ENCODE peak calls at places on chromosomes 7 and 10, in eight cellular contexts. Z is MM.1S, G is Panc1, Q is spleen, I is left lung, K is left ventricle myocardium inferior, A is upper lobe of right lung, T is thoracic aorta. P is an unnamed sample.

GRCh38 chr7:107381453-107381852 is 88.4 kb upstream of the GPR22 start:
- DNase-seq in Z (no peak), G (no peak), Q (no peak), I (no peak), K (no peak), A (no peak), T (no peak), P (no peak)

GRCh38 chr10:91891285-91892001 is 17.8 kb downstream of the FGFBP3 start:
- DNase-seq in Z (no peak), G (peak), Q (no peak), I (no peak), K (no peak), A (no peak), T (no peak), P (no peak)

GRCh38 chr7:143329471-143330170 is 13.7 kb downstream of the CLCN1 start:
- DNase-seq in Z (no peak), G (no peak), Q (no peak), I (no peak), K (no peak), A (no peak), T (no peak), P (no peak)

GRCh38 chr7:53609185-53609584 is 573.8 kb downstream of the POM121L12 start:
- DNase-seq in Z (no peak), G (no peak), Q (no peak), I (no peak), K (no peak), A (no peak), T (no peak), P (no peak)

GRCh38 chr7:47672966-47673365 is 91.1 kb upstream of the TNS3 start:
- DNase-seq in Z (no peak), G (no peak), Q (no peak), I (no peak), K (no peak), A (no peak), T (no peak), P (no peak)

GRCh38 chr10:99834410-99834809 is 52.0 kb downstream of the ABCC2 start:
- DNase-seq in Z (no peak), G (no peak), Q (no peak), I (no peak), K (no peak), A (no peak), T (no peak), P (no peak)

GRCh38 chr7:17236161-17236560 is 62.3 kb upstream of the AHR start:
- DNase-seq in Z (no peak), G (no peak), Q (no peak), I (no peak), K (no peak), A (no peak), T (no peak), P (no peak)

GRCh38 chr7:132350741-132351140 is 225.5 kb downstream of the PLXNA4 start:
- DNase-seq in Z (no peak), G (no peak), Q (no peak), I (no peak), K (no peak), A (no peak), T (no peak), P (no peak)

GRCh38 chr10:43229208-43230061 is 37.4 kb downstream of the RASGEF1A start:
- DNase-seq in Z (no peak), G (no peak), Q (peak), I (peak), K (peak), A (peak), T (no peak), P (peak)

GRCh38 chr7:99031496-99031895 is 112.4 kb downstream of the SMURF1 start:
- DNase-seq in Z (no peak), G (no peak), Q (no peak), I (no peak), K (no peak), A (no peak), T (no peak), P (no peak)

GRCh38 chr7:24978837-24979469 is 1.0 kb downstream of the OSBPL3 start:
- DNase-seq in Z (no peak), G (no peak), Q (peak), I (peak), K (no peak), A (peak), T (no peak), P (no peak)

GRCh38 chr7:80018941-80019808 is 115.5 kb upstream of the GNAI1 start:
- DNase-seq in Z (peak), G (peak), Q (no peak), I (no peak), K (no peak), A (no peak), T (no peak), P (no peak)

GRCh38 chr10:98332623-98333269 is 64.8 kb upstream of the LOXL4 start:
- DNase-seq in Z (no peak), G (no peak), Q (peak), I (no peak), K (no peak), A (no peak), T (no peak), P (no peak)

GRCh38 chr10:11018426-11018818 is 750 bp downstream of the CELF2 start:
- DNase-seq in Z (peak), G (no peak), Q (peak), I (peak), K (peak), A (peak), T (no peak), P (no peak)

GRCh38 chr10:110572862-110573261 is 5.4 kb downstream of the SMC3 start:
- DNase-seq in Z (no peak), G (no peak), Q (no peak), I (no peak), K (no peak), A (no peak), T (no peak), P (no peak)

GRCh38 chr7:2198206-2198605 is 34.5 kb downstream of the MAD1L1 start:
- DNase-seq in Z (no peak), G (no peak), Q (no peak), I (peak), K (no peak), A (peak), T (no peak), P (no peak)

GRCh38 chr7:25995893-25996529 is 156.0 kb upstream of the NFE2L3 start:
- DNase-seq in Z (no peak), G (no peak), Q (no peak), I (no peak), K (no peak), A (no peak), T (no peak), P (no peak)

GRCh38 chr10:32077896-32078295 is 21.7 kb upstream of the KIF5B start:
- DNase-seq in Z (no peak), G (no peak), Q (no peak), I (no peak), K (peak), A (no peak), T (no peak), P (peak)

GRCh38 chr10:84123362-84123761 is 15.9 kb upstream of the GHITM start:
- DNase-seq in Z (no peak), G (no peak), Q (no peak), I (no peak), K (no peak), A (no peak), T (no peak), P (no peak)

GRCh38 chr7:32390210-32390609 is 100.0 kb downstream of the LSM5 start:
- DNase-seq in Z (no peak), G (no peak), Q (no peak), I (no peak), K (no peak), A (no peak), T (no peak), P (no peak)

GRCh38 chr10:26269754-26270153 is 53.2 kb downstream of the GAD2 start:
- DNase-seq in Z (peak), G (peak), Q (no peak), I (no peak), K (no peak), A (no peak), T (no peak), P (no peak)

GRCh38 chr7:42314696-42315095 is 77.7 kb upstream of the GLI3 start:
- DNase-seq in Z (no peak), G (no peak), Q (no peak), I (no peak), K (no peak), A (no peak), T (no peak), P (no peak)

GRCh38 chr7:101163281-101164070 is 1.9 kb downstream of the VGF start:
- DNase-seq in Z (no peak), G (no peak), Q (peak), I (peak), K (no peak), A (no peak), T (no peak), P (no peak)
- H3K4me3 ChIP-seq in Z (peak), G (peak), Q (peak), I (peak), K (peak), A (peak), T (peak), P (peak)

GRCh38 chr10:13047529-13048206 is 46.2 kb upstream of the CCDC3 start:
- DNase-seq in Z (no peak), G (no peak), Q (no peak), I (no peak), K (no peak), A (no peak), T (no peak), P (no peak)
- H3K27ac ChIP-seq in Z (no peak), G (no peak), Q (no peak), I (no peak), K (no peak), A (no peak), T (no peak), P (no peak)

GRCh38 chr10:6362879-6363278 is 160.1 kb downstream of the PFKFB3 start:
- DNase-seq in Z (no peak), G (no peak), Q (no peak), I (no peak), K (no peak), A (no peak), T (no peak), P (no peak)

GRCh38 chr10:6364893-6365292 is 162.2 kb downstream of the PFKFB3 start:
- DNase-seq in Z (no peak), G (no peak), Q (no peak), I (no peak), K (no peak), A (no peak), T (no peak), P (no peak)

GRCh38 chr10:6361869-6362268 is 159.1 kb downstream of the PFKFB3 start:
- DNase-seq in Z (no peak), G (no peak), Q (no peak), I (no peak), K (no peak), A (no peak), T (no peak), P (no peak)

GRCh38 chr10:6364283-6364682 is 161.6 kb downstream of the PFKFB3 start:
- DNase-seq in Z (no peak), G (no peak), Q (no peak), I (no peak), K (no peak), A (no peak), T (no peak), P (no peak)

GRCh38 chr10:6363516-6363915 is 160.8 kb downstream of the PFKFB3 start:
- DNase-seq in Z (no peak), G (no peak), Q (no peak), I (no peak), K (no peak), A (no peak), T (no peak), P (no peak)
- TF ChIP-seq CTCF in Z (no peak), G (no peak), Q (no peak), I (no peak), K (no peak), A (no peak), T (no peak), P (no peak)

DNA sequence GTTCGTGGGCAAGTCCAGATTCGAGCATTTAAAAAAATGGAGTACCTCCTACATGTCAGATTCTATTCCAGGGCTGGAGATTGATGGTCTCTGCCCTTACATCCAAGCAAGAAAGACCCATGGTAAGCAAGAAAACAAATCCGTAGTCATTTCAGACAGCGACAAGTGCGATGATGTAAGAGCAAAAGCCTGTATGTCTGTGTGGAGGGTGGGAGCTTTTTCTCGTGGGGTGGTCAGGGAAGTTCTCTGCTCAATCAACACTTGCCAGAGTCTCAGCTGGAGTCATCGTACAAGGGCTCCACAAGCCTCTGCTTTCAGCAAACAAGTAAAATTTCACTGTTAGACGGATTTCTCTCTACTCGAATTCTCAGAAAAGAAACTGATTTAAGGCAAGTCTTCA is 321.2 kb downstream of the WDR11 start:
- DNase-seq in Z (no peak), G (no peak), Q (no peak), I (no peak), K (no peak), A (no peak), T (no peak), P (no peak)
- H3K4me3 ChIP-seq in Z (no peak), G (no peak), Q (no peak), I (no peak), K (no peak), A (no peak), T (no peak), P (no peak)

GRCh38 chr10:33136781-33137180 is 178.8 kb upstream of the ITGB1 start:
- DNase-seq in Z (no peak), G (no peak), Q (no peak), I (no peak), K (no peak), A (no peak), T (no peak), P (no peak)
- H3K27ac ChIP-seq in Z (no peak), G (peak), Q (no peak), I (no peak), K (no peak), A (no peak), T (no peak), P (no peak)

DNA sequence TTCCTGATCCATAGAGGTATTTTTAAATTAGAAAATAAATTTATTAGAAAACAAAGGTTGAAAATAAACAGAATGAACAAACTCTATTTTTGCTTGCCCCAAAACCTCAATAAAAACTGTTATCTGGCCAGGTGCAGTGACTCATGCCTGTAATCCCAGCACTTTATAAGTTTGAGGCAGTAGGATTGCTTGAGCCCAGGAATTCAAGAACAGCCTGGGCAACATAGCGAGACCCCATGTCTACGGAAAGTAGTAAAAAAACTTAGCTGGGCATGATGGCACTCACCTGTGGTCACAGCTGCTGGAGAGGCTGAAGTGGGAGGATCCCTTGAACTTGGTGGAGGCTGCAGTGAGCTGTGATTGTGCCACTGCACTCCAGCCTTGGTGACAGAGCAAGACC is 10.3 kb downstream of the SLK start:
- DNase-seq in Z (no peak), G (no peak), Q (no peak), I (no peak), K (no peak), A (no peak), T (no peak), P (no peak)
- TF ChIP-seq CTCF in Z (no peak), G (no peak), Q (no peak), I (no peak), K (no peak), A (no peak), T (no peak), P (no peak)

DNA sequence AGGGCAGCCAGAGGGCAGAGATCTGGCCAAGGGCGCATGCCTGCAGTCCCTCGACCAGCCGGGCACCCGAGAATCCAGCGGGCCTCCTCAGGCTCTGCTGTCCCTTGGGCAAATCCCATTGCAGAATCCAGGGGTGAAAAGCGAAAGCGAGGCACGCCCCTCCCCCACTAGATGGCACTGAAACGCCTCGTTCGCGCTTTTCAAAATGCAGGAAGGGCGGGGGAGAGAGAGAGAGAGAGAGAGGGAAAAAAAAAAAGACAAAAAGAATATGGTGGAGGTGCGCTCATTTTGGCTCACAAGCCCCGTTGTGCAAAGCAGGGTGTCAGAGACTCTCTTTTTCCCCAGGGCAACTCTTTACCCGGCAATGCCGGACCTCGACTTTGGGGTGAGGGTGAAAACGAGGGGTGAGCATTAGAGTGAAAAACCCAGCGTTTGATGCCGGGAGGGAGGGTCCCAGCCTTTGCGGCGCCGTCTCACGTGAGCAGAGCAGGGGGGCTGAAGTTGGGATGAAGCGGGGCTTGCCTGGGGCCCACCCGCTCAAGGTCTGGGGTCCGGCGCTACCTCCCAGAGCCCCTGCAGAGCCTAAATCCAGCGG is 2.5 kb upstream of the TMEM178B start:
- DNase-seq in Z (peak), G (no peak), Q (no peak), I (peak), K (peak), A (no peak), T (no peak), P (no peak)
- H3K4me3 ChIP-seq in Z (peak), G (peak), Q (peak), I (peak), K (peak), A (peak), T (peak), P (peak)

DNA sequence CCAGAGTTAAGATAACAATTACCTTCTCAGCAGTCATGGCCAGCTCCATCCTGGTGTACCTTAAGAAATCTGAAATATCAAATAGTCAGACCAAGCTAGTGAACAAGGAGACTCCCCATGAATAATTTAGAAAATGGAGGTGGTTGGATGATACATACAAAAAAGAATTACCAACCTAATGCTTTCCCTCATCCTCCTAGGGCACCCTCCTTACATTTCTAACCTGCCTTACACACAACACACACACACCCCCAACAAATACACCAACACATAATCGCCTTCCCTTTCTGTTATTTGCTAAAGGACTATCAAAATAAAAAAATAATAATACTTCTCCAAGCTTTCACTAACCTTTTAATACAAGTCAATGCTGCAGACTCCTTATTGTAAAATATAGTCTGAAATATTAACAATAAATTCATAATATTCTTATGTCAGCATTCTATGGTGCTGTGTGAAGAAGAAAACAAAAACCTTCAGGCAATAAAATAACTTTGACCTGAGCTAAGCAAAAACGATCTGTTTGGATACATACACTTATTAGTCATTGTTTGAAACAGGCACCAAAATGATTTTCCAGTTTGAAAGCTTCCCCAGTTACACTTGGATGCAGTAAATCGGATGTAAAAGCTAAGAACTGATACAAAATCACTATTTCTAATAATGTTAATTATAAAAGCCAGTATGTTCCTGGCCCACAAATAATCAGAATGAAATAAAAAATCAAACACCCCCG is 3.4 kb downstream of the TWIST1 start:
- DNase-seq in Z (no peak), G (no peak), Q (no peak), I (no peak), K (no peak), A (no peak), T (no peak), P (no peak)
- H3K27ac ChIP-seq in Z (no peak), G (no peak), Q (no peak), I (no peak), K (no peak), A (no peak), T (no peak), P (no peak)

GRCh38 chr7:12661581-12661980 is 25.9 kb upstream of the ARL4A start:
- DNase-seq in Z (no peak), G (no peak), Q (no peak), I (no peak), K (no peak), A (no peak), T (no peak), P (no peak)
- TF ChIP-seq CTCF in Z (no peak), G (no peak), Q (no peak), I (no peak), K (no peak), A (no peak), T (no peak), P (no peak)

P was measured in tibial artery.